ENCODE peak calls at places on chromosomes 1 and 21, in four cellular contexts. B is CD8-positive, alpha-beta T cell; F is colonic mucosa; G is HCT116. I is an unnamed sample.

GRCh38 chr1:99554727-99555126 is 91.2 kb upstream of the PALMD start:
- DNase-seq in B (no peak), F (no peak), G (no peak), I (no peak)

GRCh38 chr1:10693497-10694273 is 102.8 kb downstream of the CASZ1 start:
- DNase-seq in F (no peak), B (peak; percentile 64), G (no peak), I (no peak)

GRCh38 chr1:62064831-62065230 is 129.8 kb upstream of the L1TD1 start:
- DNase-seq in F (no peak), G (no peak), B (no peak), I (no peak)

GRCh38 chr1:36787312-36787711 is 247.0 kb downstream of the GRIK3 start:
- DNase-seq in F (no peak), B (no peak), G (no peak), I (no peak)

GRCh38 chr1:27388337-27389005 is 4.0 kb upstream of the GPR3 start:
- DNase-seq in G (peak; percentile 61), F (peak; percentile 86), B (peak; percentile 86), I (no peak)

GRCh38 chr1:9009438-9010366 is 16.5 kb downstream of the SLC2A7 start:
- DNase-seq in F (no peak), G (no peak), B (no peak), I (no peak)

GRCh38 chr1:67479146-67479891 is 49.1 kb upstream of the SERBP1 start:
- DNase-seq in F (no peak), B (no peak), G (no peak), I (no peak)

GRCh38 chr1:214901718-214902117 is 180.8 kb upstream of the KCNK2 start:
- DNase-seq in G (no peak), B (no peak), F (no peak), I (peak; percentile 87)

GRCh38 chr1:168320805-168321577 is 40.3 kb downstream of the TBX19 start:
- DNase-seq in G (peak; percentile 71), F (no peak), B (no peak), I (peak; percentile 84)

GRCh38 chr1:18182518-18183160 is 75.0 kb downstream of the IGSF21 start:
- DNase-seq in G (no peak), F (no peak), B (no peak), I (peak; percentile 1)

GRCh38 chr1:119774746-119775495 is 6.2 kb upstream of the HMGCS2 start:
- DNase-seq in G (no peak), F (peak; percentile 69), B (no peak), I (no peak)

GRCh38 chr1:6222644-6223043 is 13.1 kb downstream of the ICMT start:
- DNase-seq in B (no peak), G (no peak), F (peak; percentile 62), I (no peak)

GRCh38 chr1:203178821-203179220 is 3.2 kb upstream of the MYBPH start:
- DNase-seq in F (no peak), G (no peak), B (no peak), I (no peak)

GRCh38 chr1:14183312-14183711 is 415.2 kb upstream of the KAZN start:
- DNase-seq in G (no peak), F (no peak), B (no peak), I (no peak)

GRCh38 chr1:110218739-110219138 is 8.6 kb downstream of the KCNC4 start:
- DNase-seq in G (no peak), B (no peak), F (no peak), I (no peak)

GRCh38 chr1:86409416-86410021 is 13.4 kb upstream of the ODF2L start:
- DNase-seq in B (no peak), F (no peak), G (no peak), I (no peak)

GRCh38 chr1:221858758-221859157 is 116.9 kb upstream of the DUSP10 start:
- DNase-seq in F (no peak), G (no peak), B (no peak), I (peak; percentile 71)

GRCh38 chr1:2642131-2642559 is 9.3 kb upstream of the MMEL1 start:
- DNase-seq in G (no peak), B (peak; percentile 45), F (no peak), I (no peak)

GRCh38 chr1:18107671-18108312 is at the start of gene IGSF21:
- DNase-seq in F (no peak), B (no peak), G (no peak), I (no peak)

GRCh38 chr1:240254006-240254405 is 162.3 kb downstream of the FMN2 start:
- DNase-seq in B (no peak), F (no peak), G (no peak), I (no peak)

GRCh38 chr1:226408285-226409184 is 642 bp upstream of the PARP1 start:
- DNase-seq in G (no peak), F (peak; percentile 31), B (no peak), I (no peak)

GRCh38 chr1:7873801-7874795 is 21.2 kb upstream of the UTS2 start:
- DNase-seq in F (no peak), B (peak; percentile 35), G (no peak), I (no peak)

GRCh38 chr1:24993871-24994270 is 63.8 kb upstream of the RUNX3 start:
- DNase-seq in G (no peak), F (no peak), B (no peak), I (no peak)

GRCh38 chr1:33085332-33085731 is 4.4 kb downstream of the AZIN2 start:
- DNase-seq in G (no peak), B (no peak), F (no peak), I (no peak)

GRCh38 chr1:8197493-8198282 is 120.2 kb upstream of the SLC45A1 start:
- DNase-seq in B (no peak), G (peak; percentile 97), F (peak; percentile 62), I (peak; percentile 78)

GRCh38 chr1:168031627-168032026 is 94.8 kb upstream of the MPC2 start:
- DNase-seq in F (no peak), B (no peak), G (no peak), I (no peak)

GRCh38 chr1:54404939-54405880 is 984 bp downstream of the SSBP3 start:
- DNase-seq in G (no peak), F (no peak), B (no peak), I (no peak)

GRCh38 chr1:22376001-22376400 is 75.7 kb upstream of the ZBTB40 start:
- DNase-seq in G (no peak), B (no peak), F (no peak), I (no peak)

GRCh38 chr21:29384608-29385359 is 86.1 kb downstream of the BACH1 start:
- DNase-seq in B (no peak), F (no peak), G (no peak), I (no peak)

GRCh38 chr21:35563885-35564451 is 496.4 kb downstream of the SETD4 start:
- DNase-seq in G (no peak), F (peak; percentile 22), B (no peak), I (no peak)

GRCh38 chr1:119816407-119816806 is 5.1 kb upstream of the REG4 start:
- DNase-seq in B (no peak), F (peak; percentile 73), G (no peak), I (peak; percentile 13)

GRCh38 chr1:226370144-226370923 is 37.6 kb downstream of the PARP1 start:
- DNase-seq in F (no peak), B (no peak), G (no peak), I (no peak)

GRCh38 chr21:38266732-38267131 is 9.9 kb downstream of the KCNJ15 start:
- DNase-seq in G (no peak), F (no peak), B (no peak), I (peak; percentile 54)
- H3K27ac ChIP-seq in G (no peak overlapping the region), F (no peak overlapping the region), B (no peak overlapping the region), I (peak overlapping the region; percentile 26)

DNA sequence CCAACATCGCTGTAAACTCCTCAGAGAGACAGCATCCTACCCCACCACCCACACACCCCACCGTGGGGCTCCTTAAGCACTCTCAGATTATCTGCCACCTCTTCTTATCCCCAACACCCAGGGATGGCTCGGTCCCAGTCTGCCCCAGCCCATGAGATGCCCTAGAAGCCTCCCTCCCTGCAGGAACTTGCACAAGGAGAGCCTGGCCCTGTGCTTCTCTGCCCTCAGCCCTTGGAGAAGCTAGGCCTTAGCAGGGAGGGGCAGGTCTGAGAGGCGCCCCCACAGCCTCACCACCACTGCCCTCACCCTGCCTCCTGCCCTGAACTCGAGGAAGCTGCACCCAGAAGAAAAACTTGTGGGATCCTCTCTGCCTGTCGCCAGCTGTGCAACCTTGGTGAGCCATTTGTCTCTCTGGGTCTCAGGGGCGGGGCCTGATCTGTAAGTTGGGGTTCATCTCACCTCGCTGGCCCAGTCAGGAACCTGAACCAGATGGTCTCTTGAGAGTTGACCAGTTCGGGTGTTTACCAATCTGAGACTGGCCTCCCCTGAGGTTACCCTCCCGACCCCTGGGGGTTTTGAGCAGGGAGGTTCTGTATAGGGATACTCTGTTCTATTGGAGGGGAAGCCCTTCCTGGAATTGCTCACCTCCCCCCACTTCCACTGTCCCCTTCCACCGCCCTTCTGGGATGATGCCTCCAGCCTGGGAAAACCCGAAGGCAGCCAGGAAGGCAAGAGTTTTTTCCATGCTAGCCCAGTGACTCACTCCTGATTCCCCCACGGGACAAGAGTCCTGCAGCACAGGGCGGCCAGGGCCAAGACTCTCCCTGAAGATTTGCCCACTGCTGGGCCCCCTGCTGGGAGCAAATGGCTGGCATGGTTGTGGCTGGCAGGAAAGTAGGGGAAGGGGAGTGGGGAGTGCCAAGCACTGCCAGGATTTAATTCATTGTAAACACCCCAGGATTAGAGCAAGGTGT is at the start of gene S100A3:
- DNase-seq in G (no peak), F (peak; percentile 17), B (no peak), I (peak; percentile 74)
- TF ChIP-seq CTCF in G (peak; percentile 14), F (no peak), B (no peak), I (peak; percentile 56)

GRCh38 chr1:70887936-70888335 is 159.7 kb downstream of the PTGER3 start:
- DNase-seq in B (no peak), F (no peak), G (no peak), I (no peak)
- H3K4me1 ChIP-seq in B (no peaks in the 10 kb centered on the region), F (no peaks in the 10 kb centered on the region), G (no peaks in the 10 kb centered on the region), I (no peaks in the 10 kb centered on the region)

GRCh38 chr1:165886193-165886592 is 58.8 kb downstream of the UCK2 start:
- DNase-seq in B (no peak), G (no peak), F (no peak), I (no peak)

GRCh38 chr1:165890684-165891083 is 63.3 kb downstream of the UCK2 start:
- DNase-seq in F (no peak), G (no peak), B (no peak), I (no peak)

GRCh38 chr1:165886988-165887387 is 59.6 kb downstream of the UCK2 start:
- DNase-seq in G (no peak), F (no peak), B (no peak), I (no peak)

GRCh38 chr1:165888552-165888920 is 61.1 kb downstream of the UCK2 start:
- DNase-seq in F (no peak), G (no peak), B (no peak), I (no peak)

GRCh38 chr1:165887877-165888551 is 60.6 kb downstream of the UCK2 start:
- DNase-seq in B (no peak), F (no peak), G (no peak), I (no peak)
- H3K27ac ChIP-seq in B (no peak overlapping the region), F (no peak overlapping the region), G (no peak overlapping the region), I (peak overlapping the region; percentile 3)

GRCh38 chr21:31668651-31669491 is 9.4 kb downstream of the SOD1 start:
- DNase-seq in B (no peak), G (no peak), F (no peak), I (peak; percentile 29)
- TF ChIP-seq CTCF in B (no peak), G (no peak), F (no peak), I (no peak)